ENCODE peak calls at places on chromosomes 12 and 14, in six cellular contexts. B, O, A, K, T and U are unnamed samples.

GRCh38 chr14:101228949-101229541 is 325.5 kb upstream of the RTL1 start:
- DNase-seq in O (no peak), B (no peak), A (no peak), T (no peak), K (no peak), U (no peak)

GRCh38 chr12:27966870-27967269 is 5.7 kb downstream of the PTHLH start:
- DNase-seq in B (no peak), A (peak), K (no peak), O (no peak), T (peak), U (peak)

GRCh38 chr14:102390486-102390885 is 27.7 kb downstream of the TECPR2 start:
- DNase-seq in K (no peak), A (no peak), O (no peak), B (no peak), T (no peak), U (no peak)

GRCh38 chr12:119247007-119247719 is 68.4 kb downstream of the HSPB8 start:
- DNase-seq in O (no peak), T (no peak), K (no peak), A (no peak), B (no peak), U (no peak)

GRCh38 chr12:133010657-133011297 is 24.6 kb downstream of the ZNF26 start:
- DNase-seq in B (no peak), A (no peak), K (no peak), O (no peak), T (no peak), U (no peak)

GRCh38 chr12:29286081-29286800 is 94.7 kb downstream of the ERGIC2 start:
- DNase-seq in T (no peak), A (no peak), O (no peak), B (no peak), K (no peak), U (no peak)

GRCh38 chr12:42977451-42978230 is 388.1 kb upstream of the PRICKLE1 start:
- DNase-seq in T (peak), B (no peak), O (peak), A (no peak), K (no peak), U (no peak)

GRCh38 chr14:54116163-54116562 is 159.5 kb upstream of the BMP4 start:
- DNase-seq in K (no peak), T (peak), B (no peak), O (no peak), A (no peak), U (no peak)

GRCh38 chr14:72892879-72893635 is 844 bp downstream of the DPF3 start:
- DNase-seq in B (peak), A (no peak), K (peak), O (peak), T (peak), U (peak)

GRCh38 chr14:78253986-78254385 is 83.8 kb downstream of the NRXN3 start:
- DNase-seq in A (no peak), O (no peak), T (peak), K (no peak), B (no peak), U (no peak)

GRCh38 chr12:3204143-3204542 is 127.0 kb downstream of the TSPAN9 start:
- DNase-seq in T (no peak), B (peak), O (peak), K (no peak), A (peak), U (no peak)

GRCh38 chr14:20904393-20905029 is 13.3 kb downstream of the RNASE3 start:
- DNase-seq in A (no peak), T (no peak), B (peak), K (peak), O (no peak), U (no peak)

GRCh38 chr14:102659797-102660196 is 67.3 kb downstream of the RCOR1 start:
- DNase-seq in A (no peak), T (peak), K (no peak), O (no peak), B (no peak), U (no peak)

GRCh38 chr12:108619369-108620160 is 14.1 kb downstream of the SELPLG start:
- DNase-seq in K (no peak), A (no peak), B (no peak), O (no peak), T (peak), U (no peak)

GRCh38 chr12:76820888-76821482 is 57.1 kb downstream of the ZDHHC17 start:
- DNase-seq in B (peak), T (peak), O (no peak), K (peak), A (peak), U (peak)

GRCh38 chr12:49057888-49058287 is 2.7 kb downstream of the KMT2D start:
- DNase-seq in A (no peak), T (no peak), B (no peak), O (no peak), K (peak), U (no peak)

GRCh38 chr14:85461432-85462133 is 68.4 kb upstream of the FLRT2 start:
- DNase-seq in B (no peak), A (no peak), O (no peak), T (no peak), K (no peak), U (no peak)

GRCh38 chr12:7102582-7102981 is 6.4 kb downstream of the C1RL start:
- DNase-seq in T (no peak), A (no peak), B (no peak), O (no peak), K (no peak), U (no peak)

GRCh38 chr12:2287151-2287550 is 234.4 kb downstream of the CACNA1C start:
- DNase-seq in A (no peak), O (no peak), B (no peak), T (no peak), K (no peak), U (no peak)

GRCh38 chr14:94018308-94018707 is 7.8 kb upstream of the OTUB2 start:
- DNase-seq in T (no peak), A (no peak), B (no peak), K (no peak), O (no peak), U (no peak)

GRCh38 chr12:90953956-90954421 is 987 bp downstream of the CCER1 start:
- DNase-seq in K (peak), O (peak), T (no peak), B (peak), A (no peak), U (no peak)

GRCh38 chr12:106309671-106310313 is 7.3 kb downstream of the TCP11L2 start:
- DNase-seq in O (peak), A (no peak), T (peak), K (no peak), B (no peak), U (no peak)

GRCh38 chr12:42296503-42297109 is 29.3 kb downstream of the ZCRB1 start:
- DNase-seq in B (peak), A (no peak), T (peak), O (peak), K (peak), U (no peak)

GRCh38 chr12:1691123-1692007 is 495 bp downstream of the ADIPOR2 start:
- DNase-seq in B (peak), T (peak), O (peak), A (no peak), K (peak), U (peak)

GRCh38 chr12:6955462-6956331 is 4.5 kb downstream of the PTPN6 start:
- DNase-seq in B (no peak), O (no peak), K (no peak), A (no peak), T (no peak), U (no peak)

GRCh38 chr12:83462419-83462818 is 775.7 kb downstream of the TMTC2 start:
- DNase-seq in K (peak), A (peak), B (peak), O (no peak), T (peak), U (no peak)

GRCh38 chr12:108320503-108321293 is 18.4 kb downstream of the CMKLR1 start:
- DNase-seq in K (no peak), O (no peak), T (no peak), B (peak), A (no peak), U (no peak)

GRCh38 chr14:80095623-80096022 is 115.7 kb downstream of the DIO2 start:
- DNase-seq in A (no peak), T (peak), K (no peak), B (no peak), O (no peak), U (no peak)

GRCh38 chr14:106802413-106803364 is 1276.3 kb downstream of the TMEM121 start:
- DNase-seq in A (no peak), B (no peak), K (no peak), T (no peak), O (peak), U (no peak)

GRCh38 chr12:7695159-7695930 is at the start of gene GDF3:
- DNase-seq in T (no peak), B (peak), A (no peak), O (no peak), K (no peak), U (no peak)

GRCh38 chr12:104314242-104314614 is 10.7 kb downstream of the EID3 start:
- DNase-seq in T (peak), B (no peak), O (no peak), A (no peak), K (no peak), U (no peak)

GRCh38 chr14:104267895-104268294 is 129.5 kb downstream of the KIF26A start:
- DNase-seq in B (peak), A (no peak), T (no peak), O (no peak), K (no peak), U (no peak)

GRCh38 chr12:53984901-53985357 is at the start of gene HOXC10:
- DNase-seq in O (peak), T (peak), K (peak), B (peak), A (peak), U (peak)

GRCh38 chr12:53982616-53983579 is 2.0 kb upstream of the HOXC10 start:
- DNase-seq in T (no peak), A (no peak), O (no peak), K (no peak), B (no peak), U (no peak)

GRCh38 chr12:53981652-53982565 is 3.0 kb upstream of the HOXC10 start:
- DNase-seq in B (peak), T (no peak), O (no peak), A (no peak), K (no peak), U (no peak)

GRCh38 chr12:53985358-53985899 is 483 bp downstream of the HOXC10 start:
- DNase-seq in O (no peak), K (no peak), A (no peak), B (no peak), T (no peak), U (no peak)

GRCh38 chr12:53983580-53984572 is 1.1 kb upstream of the HOXC10 start:
- DNase-seq in K (no peak), B (peak), T (no peak), A (no peak), O (no peak), U (no peak)
- TF ChIP-seq EZH2 in K (peak), B (peak), T (no peak), A (no peak), O (peak), U (peak)

GRCh38 chr12:124677552-124678356 is 110.3 kb upstream of the NCOR2 start:
- DNase-seq in O (no peak), T (no peak), K (no peak), B (no peak), A (no peak), U (no peak)

GRCh38 chr12:124675881-124676688 is 108.7 kb upstream of the NCOR2 start:
- DNase-seq in B (no peak), T (no peak), A (no peak), K (no peak), O (no peak), U (no peak)

GRCh38 chr12:124674937-124675336 is 107.5 kb upstream of the NCOR2 start:
- DNase-seq in K (no peak), T (no peak), O (no peak), B (no peak), A (no peak), U (no peak)

GRCh38 chr12:124676725-124677462 is 109.5 kb upstream of the NCOR2 start:
- DNase-seq in A (no peak), O (no peak), T (no peak), K (no peak), B (no peak), U (no peak)

DNA sequence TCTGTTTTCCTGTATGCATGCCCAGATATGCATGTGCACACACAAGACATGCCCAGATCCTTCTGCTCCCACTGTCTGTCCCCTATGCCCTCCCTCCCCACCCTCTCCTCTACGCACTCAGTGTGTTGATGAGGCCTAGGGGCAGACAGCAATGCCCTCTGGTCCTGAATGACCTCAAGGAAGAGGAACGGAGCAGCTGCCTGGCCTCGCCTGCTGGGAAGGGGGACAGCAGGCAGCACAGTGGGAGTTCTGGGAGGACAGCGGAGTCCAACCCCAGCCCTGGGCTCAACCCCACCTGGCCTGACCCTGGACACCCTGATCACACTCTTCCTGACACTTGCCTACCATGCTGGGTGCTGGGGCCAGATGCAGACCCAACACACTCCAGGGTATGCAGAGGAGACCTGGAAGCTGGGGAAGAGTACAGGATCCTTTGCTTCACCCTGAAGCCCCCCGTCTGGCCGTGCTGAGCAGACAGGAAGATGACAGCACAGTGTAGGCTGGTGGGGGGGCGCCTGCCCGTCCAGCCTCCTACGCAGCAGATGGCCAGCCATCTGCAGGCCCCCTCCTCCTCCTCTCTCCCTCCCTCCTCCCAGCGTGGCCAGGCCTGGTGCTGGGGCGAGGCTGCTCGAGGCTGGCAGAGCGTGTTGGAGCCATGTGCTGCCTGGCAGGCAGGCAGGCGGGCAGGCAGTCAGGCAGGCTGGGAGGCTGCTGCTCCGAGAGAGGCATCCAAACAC is 106.6 kb upstream of the NCOR2 start:
- DNase-seq in K (no peak), T (no peak), A (no peak), B (no peak), O (no peak), U (no peak)
- TF ChIP-seq EZH2phosphoT487 in K (no peak), T (no peak), A (no peak), B (no peak), O (no peak), U (no peak)

DNA sequence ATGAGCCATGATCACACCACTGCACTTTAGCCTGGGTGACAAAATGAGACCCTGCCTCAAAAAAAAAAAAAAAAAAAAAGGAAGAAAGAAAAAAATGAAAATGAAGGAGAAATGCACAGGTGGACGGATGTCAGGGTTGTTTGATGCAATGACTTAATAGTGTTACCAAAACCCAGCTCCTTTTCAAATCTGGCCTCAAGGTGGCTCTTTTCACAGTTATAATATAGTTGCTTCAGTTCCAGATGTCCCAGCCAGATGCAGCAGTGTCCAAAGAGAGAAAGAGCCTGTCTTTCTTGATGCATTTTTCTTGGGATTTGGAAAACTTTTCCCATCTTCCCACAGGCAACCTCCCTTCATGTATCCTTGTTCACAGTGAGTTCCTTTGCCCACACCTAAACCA is 36.5 kb downstream of the KCNMB4 start:
- DNase-seq in A (peak), T (peak), K (no peak), B (peak), O (no peak), U (no peak)
- TF ChIP-seq CTCF in A (peak), T (no peak), K (no peak), B (peak), O (peak), U (no peak)

GRCh38 chr12:98997-99396 is 32.4 kb downstream of the IQSEC3 start:
- DNase-seq in A (no peak), T (no peak), K (peak), B (peak), O (no peak), U (peak)
- TF ChIP-seq EZH2 in A (no peak), T (no peak), K (no peak), B (no peak), O (no peak), U (no peak)